ENCODE peak calls at places on chromosomes 1 and 21, in six cellular contexts. X is ovary, Z is cardiac muscle cell, J is sigmoid colon, H is heart left ventricle, T is RWPE1. A is an unnamed sample.

GRCh38 chr1:26538480-26539412 is 9.2 kb downstream of the RPS6KA1 start:
- DNase-seq in T (peak), Z (peak), J (no peak), H (no peak), X (no peak), A (peak)

GRCh38 chr1:32876341-32877210 is 5.9 kb upstream of the FNDC5 start:
- DNase-seq in H (peak), T (peak), J (no peak), Z (peak), X (peak), A (peak)

GRCh38 chr1:190754769-190755168 is 277.1 kb upstream of the BRINP3 start:
- DNase-seq in X (no peak), J (no peak), H (no peak), T (peak), Z (peak), A (no peak)

GRCh38 chr1:53176452-53177344 is 19.9 kb upstream of the CPT2 start:
- DNase-seq in T (no peak), Z (peak), X (peak), H (peak), J (peak), A (peak)

GRCh38 chr1:22832414-22832786 is 121.8 kb downstream of the EPHB2 start:
- DNase-seq in J (no peak), T (peak), Z (no peak), X (no peak), H (no peak), A (no peak)

GRCh38 chr1:244460195-244460594 is 878 bp upstream of the CATSPERE start:
- DNase-seq in H (no peak), X (no peak), Z (no peak), J (no peak), T (no peak), A (no peak)

GRCh38 chr1:12572506-12572905 is 45.5 kb downstream of the DHRS3 start:
- DNase-seq in J (no peak), T (no peak), X (no peak), H (no peak), Z (peak), A (no peak)

GRCh38 chr1:235617140-235617539 is 32.4 kb downstream of the GNG4 start:
- DNase-seq in Z (no peak), J (no peak), T (no peak), X (no peak), H (no peak), A (no peak)

GRCh38 chr21:42157606-42158310 is 61.2 kb upstream of the ABCG1 start:
- DNase-seq in T (no peak), J (peak), H (no peak), X (peak), Z (no peak), A (no peak)

GRCh38 chr1:24635195-24635843 is 7.8 kb upstream of the SRRM1 start:
- DNase-seq in H (no peak), J (no peak), Z (peak), X (no peak), T (peak), A (no peak)

GRCh38 chr1:117166076-117166475 is 44.5 kb upstream of the TRIM45 start:
- DNase-seq in J (no peak), H (no peak), Z (peak), T (no peak), X (no peak), A (no peak)

GRCh38 chr1:228226956-228227791 is 19.3 kb downstream of the OBSCN start:
- DNase-seq in X (no peak), J (no peak), Z (peak), T (no peak), H (no peak), A (no peak)

GRCh38 chr1:69952691-69953090 is 252.7 kb downstream of the LRRC40 start:
- DNase-seq in Z (no peak), J (no peak), T (no peak), X (no peak), H (no peak), A (no peak)

DNA sequence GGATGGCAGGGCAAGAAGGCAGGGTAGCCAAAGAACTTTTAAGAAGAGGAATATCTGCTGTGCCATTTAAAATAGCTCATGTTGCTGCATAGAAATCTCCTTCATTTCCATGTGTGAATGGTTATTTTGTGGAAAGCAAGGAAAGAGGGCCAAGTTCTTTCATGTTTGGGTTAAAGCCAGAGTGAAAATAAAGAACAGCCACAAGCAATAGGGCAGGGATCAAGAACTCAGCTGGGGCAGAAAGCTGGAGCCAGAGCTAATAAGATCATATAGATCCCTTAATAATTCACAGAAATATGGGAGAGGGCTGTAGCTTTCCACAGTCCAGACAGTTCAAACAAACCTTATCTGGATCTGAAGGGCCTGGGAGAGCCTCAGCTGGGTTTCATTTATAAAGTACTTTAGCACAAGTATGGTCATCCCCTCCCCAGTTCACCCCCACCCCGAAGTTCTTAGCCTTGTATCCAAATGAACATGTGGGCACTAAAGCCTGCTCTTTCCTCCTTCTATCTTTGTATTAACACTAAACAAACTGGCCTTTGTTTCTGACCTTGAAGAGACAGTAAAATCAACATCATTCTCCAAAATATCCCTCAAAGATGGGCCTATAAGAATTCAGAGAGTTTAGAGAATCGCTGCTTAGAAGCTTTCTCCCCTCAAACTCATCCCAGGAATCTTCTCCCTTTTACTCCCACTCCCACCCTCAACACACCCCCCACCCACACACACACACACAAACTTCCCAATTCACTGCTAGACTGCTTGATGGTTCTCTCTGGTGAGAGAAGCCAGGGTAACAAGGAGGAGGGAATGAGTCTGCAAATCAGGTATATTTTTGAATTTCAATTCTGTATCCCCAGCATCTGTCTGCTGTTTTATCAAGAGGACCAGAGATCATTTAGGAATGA is 41.7 kb downstream of the UTP25 start:
- DNase-seq in H (no peak), X (no peak), T (no peak), J (no peak), Z (peak), A (no peak)
- H3K27ac ChIP-seq in H (no peak), X (no peak), T (no peak), J (no peak), Z (no peak), A (no peak)

GRCh38 chr1:177021741-177022140 is 142.8 kb downstream of the ASTN1 start:
- DNase-seq in H (no peak), X (no peak), T (no peak), J (no peak), Z (no peak), A (no peak)
- TF ChIP-seq CTCF in H (no peak), X (no peak), T (no peak), J (no peak), Z (no peak), A (no peak)

GRCh38 chr21:38342734-38343133 is 85.9 kb downstream of the KCNJ15 start:
- DNase-seq in J (no peak), T (no peak), H (no peak), X (no peak), Z (peak), A (no peak)
- H3K27ac ChIP-seq in J (no peak), T (no peak), H (peak), X (no peak), Z (no peak), A (peak)

GRCh38 chr1:212284744-212285684 is at the start of gene PPP2R5A:
- DNase-seq in J (peak), H (peak), Z (peak), T (peak), X (peak), A (peak)
- TF ChIP-seq CTCF in J (peak), H (peak), Z (peak), T (peak), X (no peak), A (peak)

GRCh38 chr1:67735220-67735619 is 50.2 kb downstream of the GADD45A start:
- DNase-seq in T (no peak), J (no peak), H (no peak), X (no peak), Z (peak), A (no peak)

GRCh38 chr1:67731322-67731721 is 46.3 kb downstream of the GADD45A start:
- DNase-seq in T (no peak), X (no peak), J (no peak), H (no peak), Z (no peak), A (no peak)

GRCh38 chr1:67733741-67734690 is 49.0 kb downstream of the GADD45A start:
- DNase-seq in Z (no peak), T (no peak), H (no peak), J (no peak), X (no peak), A (no peak)

GRCh38 chr1:67729872-67730271 is 44.9 kb downstream of the GADD45A start:
- DNase-seq in T (no peak), J (no peak), X (no peak), H (no peak), Z (no peak), A (no peak)

DNA sequence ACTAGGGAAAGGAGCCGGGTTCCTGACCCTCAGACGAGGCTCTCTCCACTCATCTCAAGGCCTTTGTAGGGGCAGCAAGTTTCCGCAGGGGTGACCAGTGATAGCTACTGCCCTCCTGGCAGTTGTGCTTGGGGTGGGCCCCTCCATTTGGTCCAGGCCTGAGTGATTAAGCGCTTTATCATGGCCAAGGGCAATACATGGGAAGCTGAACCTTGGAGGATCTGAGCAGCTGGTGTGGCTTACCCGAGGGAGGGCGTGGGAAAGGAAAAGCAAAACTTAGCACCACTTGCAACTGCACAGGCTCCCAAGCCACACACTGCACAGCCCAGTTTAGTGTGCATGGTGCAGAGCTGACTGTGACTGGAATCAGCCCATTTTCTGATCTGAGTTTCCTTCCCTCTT is 47.8 kb downstream of the GADD45A start:
- DNase-seq in H (peak), J (no peak), T (no peak), X (no peak), Z (peak), A (no peak)
- H3K27ac ChIP-seq in H (peak), J (no peak), T (no peak), X (no peak), Z (no peak), A (no peak)